ENCODE peak calls at places on chromosomes 12 and 14, in four cellular contexts. One of them, this sample, is unnamed.
A peak's percentile ranks its signal among the peaks of the same experiment; 100 is the strongest.

GRCh38 chr12:3628629-3629028 is 124.3 kb downstream of the CRACR2A start:
- DNase-seq in HCT116: no peak
- DNase-seq in neural progenitor cell: no peak
- DNase-seq in OCI-LY7: no peak
- DNase-seq in this sample: no peak

GRCh38 chr12:122203968-122204828 is 689 bp downstream of the B3GNT4 start:
- DNase-seq in HCT116: no peak
- DNase-seq in OCI-LY7: no peak
- DNase-seq in neural progenitor cell: peak; percentile 58
- DNase-seq in this sample: no peak

GRCh38 chr14:102362084-102362483 is 606 bp downstream of the CINP start:
- DNase-seq in OCI-LY7: peak; percentile 4
- DNase-seq in neural progenitor cell: peak; percentile 8
- DNase-seq in HCT116: no peak
- DNase-seq in this sample: peak; percentile 39

GRCh38 chr12:4015225-4016076 is 142.3 kb upstream of the PARP11 start:
- DNase-seq in HCT116: no peak
- DNase-seq in neural progenitor cell: no peak
- DNase-seq in OCI-LY7: no peak
- DNase-seq in this sample: no peak

GRCh38 chr14:71582705-71583104 is 349.5 kb upstream of the RGS6 start:
- DNase-seq in neural progenitor cell: no peak
- DNase-seq in HCT116: no peak
- DNase-seq in OCI-LY7: no peak
- DNase-seq in this sample: no peak

GRCh38 chr14:101840649-101841365 is 79.3 kb downstream of the PPP2R5C start:
- DNase-seq in HCT116: no peak
- DNase-seq in OCI-LY7: peak; percentile 52
- DNase-seq in neural progenitor cell: no peak
- DNase-seq in this sample: no peak

GRCh38 chr14:63727231-63727735 is 582 bp downstream of the SGPP1 start:
- DNase-seq in OCI-LY7: peak; percentile 47
- DNase-seq in HCT116: no peak
- DNase-seq in neural progenitor cell: peak; percentile 26
- DNase-seq in this sample: peak; percentile 15

GRCh38 chr14:50335389-50335788 is 23.3 kb downstream of the DMAC2L start:
- DNase-seq in HCT116: no peak
- DNase-seq in neural progenitor cell: peak; percentile 89
- DNase-seq in OCI-LY7: no peak
- DNase-seq in this sample: no peak

GRCh38 chr12:63353559-63353958 is 202.6 kb upstream of the AVPR1A start:
- DNase-seq in OCI-LY7: no peak
- DNase-seq in HCT116: no peak
- DNase-seq in neural progenitor cell: no peak
- DNase-seq in this sample: peak; percentile 88

GRCh38 chr12:71045781-71046180 is 112.0 kb downstream of the TSPAN8 start:
- DNase-seq in neural progenitor cell: no peak
- DNase-seq in HCT116: no peak
- DNase-seq in OCI-LY7: no peak
- DNase-seq in this sample: peak; percentile 78

GRCh38 chr12:52022841-52023181 is 16.1 kb downstream of the TAMALIN start:
- DNase-seq in OCI-LY7: no peak
- DNase-seq in neural progenitor cell: peak; percentile 63
- DNase-seq in HCT116: no peak
- DNase-seq in this sample: peak; percentile 42

GRCh38 chr12:52026267-52026666 is 19.5 kb downstream of the TAMALIN start:
- DNase-seq in OCI-LY7: no peak
- DNase-seq in neural progenitor cell: no peak
- DNase-seq in HCT116: no peak
- DNase-seq in this sample: no peak

GRCh38 chr12:52023182-52023975 is 16.6 kb downstream of the TAMALIN start:
- DNase-seq in neural progenitor cell: peak; percentile 89
- DNase-seq in OCI-LY7: peak; percentile 90
- DNase-seq in HCT116: peak; percentile 62
- DNase-seq in this sample: peak; percentile 78

GRCh38 chr12:52025301-52026172 is 18.8 kb downstream of the TAMALIN start:
- DNase-seq in OCI-LY7: peak; percentile 88
- DNase-seq in HCT116: peak; percentile 86
- DNase-seq in neural progenitor cell: peak; percentile 91
- DNase-seq in this sample: peak; percentile 90

DNA sequence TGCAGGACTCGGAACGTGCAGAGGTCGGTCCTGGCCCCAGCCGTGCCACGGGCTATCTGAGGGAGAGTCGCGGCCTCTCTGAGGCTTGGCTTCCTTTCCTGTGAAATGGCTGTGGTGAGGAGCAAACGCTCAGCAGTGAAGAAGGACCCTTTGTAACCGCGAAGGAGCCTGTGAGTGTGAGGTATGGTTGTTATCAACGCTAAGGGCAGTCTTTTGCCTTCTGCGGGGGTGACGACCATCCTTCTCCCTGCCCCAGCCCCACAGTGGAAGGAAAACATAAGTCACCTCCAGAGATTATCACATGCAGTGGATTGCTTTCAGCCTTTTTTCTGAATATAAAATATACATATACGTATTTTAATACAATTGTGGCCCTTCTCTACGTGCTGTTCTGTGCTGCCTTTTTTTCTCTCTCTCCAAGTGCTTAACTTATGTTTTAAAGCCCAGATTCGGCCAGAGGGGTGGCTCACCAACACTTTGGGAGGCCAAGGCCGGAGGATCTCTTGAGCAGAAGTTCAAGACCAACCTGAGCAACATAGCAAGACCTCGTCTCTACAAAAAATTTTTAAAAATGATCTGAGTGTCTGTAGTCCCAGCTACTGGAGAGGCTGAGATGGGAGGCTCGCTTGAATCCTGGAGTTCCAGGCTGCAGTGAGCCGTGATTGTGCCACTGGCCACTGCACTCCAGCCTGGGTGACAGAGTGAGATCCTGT is 17.4 kb downstream of the TAMALIN start:
- DNase-seq in neural progenitor cell: no peak
- DNase-seq in HCT116: no peak
- DNase-seq in OCI-LY7: peak; percentile 59
- DNase-seq in this sample: no peak
- TF ChIP-seq CTCF in neural progenitor cell: no peak
- TF ChIP-seq CTCF in HCT116: no peak
- TF ChIP-seq CTCF in OCI-LY7: peak; percentile 45
- TF ChIP-seq CTCF in this sample: peak; percentile 34

GRCh38 chr14:74135386-74135785 is 50.6 kb downstream of the LIN52 start:
- DNase-seq in HCT116: no peak
- DNase-seq in OCI-LY7: no peak
- DNase-seq in neural progenitor cell: no peak
- DNase-seq in this sample: no peak

GRCh38 chr14:74134484-74134883 is 49.7 kb downstream of the LIN52 start:
- DNase-seq in neural progenitor cell: no peak
- DNase-seq in HCT116: no peak
- DNase-seq in OCI-LY7: no peak
- DNase-seq in this sample: no peak

GRCh38 chr14:74133833-74134481 is 49.2 kb downstream of the LIN52 start:
- DNase-seq in neural progenitor cell: no peak
- DNase-seq in OCI-LY7: no peak
- DNase-seq in HCT116: no peak
- DNase-seq in this sample: no peak
- TF ChIP-seq EZH2phosphoT487 in neural progenitor cell: no peak
- TF ChIP-seq EZH2phosphoT487 in OCI-LY7: no peak
- TF ChIP-seq EZH2phosphoT487 in HCT116: no peak
- TF ChIP-seq EZH2phosphoT487 in this sample: no peak

GRCh38 chr14:35420036-35420811 is 15.7 kb upstream of the NFKBIA start:
- DNase-seq in OCI-LY7: no peak
- DNase-seq in HCT116: no peak
- DNase-seq in neural progenitor cell: no peak
- DNase-seq in this sample: peak; percentile 74
- TF ChIP-seq CTCF in OCI-LY7: no peak
- TF ChIP-seq CTCF in HCT116: no peak
- TF ChIP-seq CTCF in neural progenitor cell: no peak
- TF ChIP-seq CTCF in this sample: no peak

GRCh38 chr12:69840727-69841126 is 15.7 kb downstream of the MYRFL start:
- DNase-seq in neural progenitor cell: no peak
- DNase-seq in HCT116: no peak
- DNase-seq in OCI-LY7: peak; percentile 17
- DNase-seq in this sample: no peak
- TF ChIP-seq EZH2phosphoT487 in neural progenitor cell: no peak
- TF ChIP-seq EZH2phosphoT487 in HCT116: no peak
- TF ChIP-seq EZH2phosphoT487 in OCI-LY7: no peak
- TF ChIP-seq EZH2phosphoT487 in this sample: no peak

DNA sequence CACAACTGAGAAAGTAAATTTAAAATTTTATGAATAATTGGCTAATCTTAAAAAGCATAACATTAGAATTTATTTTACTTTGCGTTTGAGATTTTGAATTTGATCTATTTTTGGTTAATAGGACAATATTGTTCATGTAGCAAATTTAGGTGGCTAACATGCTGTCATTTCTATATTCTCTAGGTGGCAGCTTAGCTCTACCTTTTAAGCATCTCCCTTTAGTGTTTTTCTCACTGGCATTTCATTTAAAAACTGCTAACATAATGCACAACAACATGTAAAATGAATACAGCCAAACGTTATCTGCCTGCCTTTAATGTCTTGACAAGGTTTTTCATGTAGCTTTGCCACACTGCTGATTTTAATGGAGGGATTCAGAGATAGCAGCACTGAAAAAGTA is 272.3 kb upstream of the FBXO33 start:
- DNase-seq in HCT116: no peak
- DNase-seq in neural progenitor cell: no peak
- DNase-seq in OCI-LY7: peak; percentile 2
- DNase-seq in this sample: no peak
- TF ChIP-seq CTCF in HCT116: no peak
- TF ChIP-seq CTCF in neural progenitor cell: peak; percentile 18
- TF ChIP-seq CTCF in OCI-LY7: peak; percentile 72
- TF ChIP-seq CTCF in this sample: no peak